ENCODE peak calls at places on chromosomes 2 and 18, in ten cellular contexts. One of them, this sample, is unnamed.

GRCh38 chr18:1103567-1103966 is 198.9 kb downstream of the ADCYAP1 start:
- DNase-seq in left ventricle myocardium superior: no peak
- DNase-seq in activated CD4-positive, alpha-beta T cell treated with anti-CD3 and anti-CD28 coated beads, Interleukin-2, amount 50 U/mL, for 1 hour: no peak
- DNase-seq in NCI-H446: no peak
- DNase-seq in AG10803: no peak
- DNase-seq in non-pigmented ciliary epithelial cell: no peak
- DNase-seq in uterus: no peak
- DNase-seq in suprapubic skin: no peak
- DNase-seq in stimulated activated CD4-positive, alpha-beta T cell treated with anti-CD3 and anti-CD28 coated beads, Interleukin-4, amount 100 ng/mL, for 4 hours: no peak
- DNase-seq in GM12865: no peak
- DNase-seq in this sample: no peak

GRCh38 chr2:239789711-239790110 is 235.4 kb downstream of the NDUFA10 start:
- DNase-seq in left ventricle myocardium superior: no peak
- DNase-seq in activated CD4-positive, alpha-beta T cell treated with anti-CD3 and anti-CD28 coated beads, Interleukin-2, amount 50 U/mL, for 1 hour: no peak
- DNase-seq in NCI-H446: no peak
- DNase-seq in AG10803: no peak
- DNase-seq in non-pigmented ciliary epithelial cell: no peak
- DNase-seq in uterus: peak; percentile 5
- DNase-seq in suprapubic skin: peak; percentile 56
- DNase-seq in stimulated activated CD4-positive, alpha-beta T cell treated with anti-CD3 and anti-CD28 coated beads, Interleukin-4, amount 100 ng/mL, for 4 hours: no peak
- DNase-seq in GM12865: no peak
- DNase-seq in this sample: no peak

GRCh38 chr2:72023678-72024390 is 123.8 kb downstream of the CYP26B1 start:
- DNase-seq in left ventricle myocardium superior: no peak
- DNase-seq in activated CD4-positive, alpha-beta T cell treated with anti-CD3 and anti-CD28 coated beads, Interleukin-2, amount 50 U/mL, for 1 hour: no peak
- DNase-seq in NCI-H446: no peak
- DNase-seq in AG10803: no peak
- DNase-seq in non-pigmented ciliary epithelial cell: no peak
- DNase-seq in uterus: no peak
- DNase-seq in suprapubic skin: peak; percentile 61
- DNase-seq in stimulated activated CD4-positive, alpha-beta T cell treated with anti-CD3 and anti-CD28 coated beads, Interleukin-4, amount 100 ng/mL, for 4 hours: no peak
- DNase-seq in GM12865: no peak
- DNase-seq in this sample: no peak

GRCh38 chr18:48868468-48869466 is 82.0 kb downstream of the SMAD7 start:
- DNase-seq in left ventricle myocardium superior: peak; percentile 9
- DNase-seq in activated CD4-positive, alpha-beta T cell treated with anti-CD3 and anti-CD28 coated beads, Interleukin-2, amount 50 U/mL, for 1 hour: peak; percentile 13
- DNase-seq in NCI-H446: no peak
- DNase-seq in AG10803: no peak
- DNase-seq in non-pigmented ciliary epithelial cell: no peak
- DNase-seq in uterus: no peak
- DNase-seq in suprapubic skin: no peak
- DNase-seq in stimulated activated CD4-positive, alpha-beta T cell treated with anti-CD3 and anti-CD28 coated beads, Interleukin-4, amount 100 ng/mL, for 4 hours: peak; percentile 26
- DNase-seq in GM12865: peak; percentile 93
- DNase-seq in this sample: no peak

GRCh38 chr2:86039963-86040655 is 65.6 kb downstream of the POLR1A start:
- DNase-seq in left ventricle myocardium superior: no peak
- DNase-seq in activated CD4-positive, alpha-beta T cell treated with anti-CD3 and anti-CD28 coated beads, Interleukin-2, amount 50 U/mL, for 1 hour: no peak
- DNase-seq in NCI-H446: no peak
- DNase-seq in AG10803: no peak
- DNase-seq in non-pigmented ciliary epithelial cell: no peak
- DNase-seq in uterus: peak; percentile 11
- DNase-seq in suprapubic skin: peak; percentile 21
- DNase-seq in stimulated activated CD4-positive, alpha-beta T cell treated with anti-CD3 and anti-CD28 coated beads, Interleukin-4, amount 100 ng/mL, for 4 hours: no peak
- DNase-seq in GM12865: no peak
- DNase-seq in this sample: no peak

GRCh38 chr2:25313711-25314513 is 27.8 kb downstream of the DNMT3A start:
- DNase-seq in left ventricle myocardium superior: no peak
- DNase-seq in activated CD4-positive, alpha-beta T cell treated with anti-CD3 and anti-CD28 coated beads, Interleukin-2, amount 50 U/mL, for 1 hour: no peak
- DNase-seq in NCI-H446: no peak
- DNase-seq in AG10803: no peak
- DNase-seq in non-pigmented ciliary epithelial cell: no peak
- DNase-seq in uterus: no peak
- DNase-seq in suprapubic skin: no peak
- DNase-seq in stimulated activated CD4-positive, alpha-beta T cell treated with anti-CD3 and anti-CD28 coated beads, Interleukin-4, amount 100 ng/mL, for 4 hours: no peak
- DNase-seq in GM12865: no peak
- DNase-seq in this sample: no peak

GRCh38 chr2:232668805-232669444 is 28.2 kb upstream of the GIGYF2 start:
- DNase-seq in left ventricle myocardium superior: no peak
- DNase-seq in activated CD4-positive, alpha-beta T cell treated with anti-CD3 and anti-CD28 coated beads, Interleukin-2, amount 50 U/mL, for 1 hour: no peak
- DNase-seq in NCI-H446: no peak
- DNase-seq in AG10803: peak; percentile 39
- DNase-seq in non-pigmented ciliary epithelial cell: no peak
- DNase-seq in uterus: peak; percentile 46
- DNase-seq in suprapubic skin: no peak
- DNase-seq in stimulated activated CD4-positive, alpha-beta T cell treated with anti-CD3 and anti-CD28 coated beads, Interleukin-4, amount 100 ng/mL, for 4 hours: no peak
- DNase-seq in GM12865: peak; percentile 5
- DNase-seq in this sample: peak; percentile 33

GRCh38 chr2:234107861-234108260 is 57.4 kb downstream of the SPP2 start:
- DNase-seq in left ventricle myocardium superior: no peak
- DNase-seq in activated CD4-positive, alpha-beta T cell treated with anti-CD3 and anti-CD28 coated beads, Interleukin-2, amount 50 U/mL, for 1 hour: no peak
- DNase-seq in NCI-H446: no peak
- DNase-seq in AG10803: no peak
- DNase-seq in non-pigmented ciliary epithelial cell: no peak
- DNase-seq in uterus: no peak
- DNase-seq in suprapubic skin: no peak
- DNase-seq in stimulated activated CD4-positive, alpha-beta T cell treated with anti-CD3 and anti-CD28 coated beads, Interleukin-4, amount 100 ng/mL, for 4 hours: no peak
- DNase-seq in GM12865: no peak
- DNase-seq in this sample: no peak

GRCh38 chr18:47968721-47969120 is 38.3 kb upstream of the SMAD2 start:
- DNase-seq in left ventricle myocardium superior: no peak
- DNase-seq in activated CD4-positive, alpha-beta T cell treated with anti-CD3 and anti-CD28 coated beads, Interleukin-2, amount 50 U/mL, for 1 hour: no peak
- DNase-seq in NCI-H446: peak; percentile 17
- DNase-seq in AG10803: peak; percentile 18
- DNase-seq in non-pigmented ciliary epithelial cell: no peak
- DNase-seq in uterus: no peak
- DNase-seq in suprapubic skin: no peak
- DNase-seq in stimulated activated CD4-positive, alpha-beta T cell treated with anti-CD3 and anti-CD28 coated beads, Interleukin-4, amount 100 ng/mL, for 4 hours: no peak
- DNase-seq in GM12865: no peak
- DNase-seq in this sample: no peak